ENCODE peak calls at places on chromosomes 4 and X, in nine cellular contexts. One of them, this sample, is unnamed. For H3K9me3, the result is how much of the 10 kb centered on the place peaks cover.

GRCh38 chrX:24876782-24877315 is 138.9 kb downstream of the ARX start:
- DNase-seq in cardiac muscle cell: no peak
- DNase-seq in fibroblast of lung: no peak
- DNase-seq in lower lobe of right lung: no peak
- DNase-seq in left lung: no peak
- DNase-seq in PC-9: no peak
- DNase-seq in psoas muscle: no peak
- DNase-seq in A673: no peak
- DNase-seq in upper lobe of left lung: no peak
- DNase-seq in this sample: no peak

GRCh38 chr4:110198472-110199419 is at the start of gene ELOVL6:
- DNase-seq in A673: peak
- DNase-seq in lower lobe of right lung: peak
- DNase-seq in cardiac muscle cell: peak
- DNase-seq in upper lobe of left lung: peak
- DNase-seq in psoas muscle: peak
- DNase-seq in fibroblast of lung: peak
- DNase-seq in left lung: peak
- DNase-seq in PC-9: peak
- DNase-seq in this sample: no peak

GRCh38 chr4:99324978-99325377 is 3.8 kb upstream of the ADH1B start:
- DNase-seq in upper lobe of left lung: peak
- DNase-seq in left lung: no peak
- DNase-seq in psoas muscle: peak
- DNase-seq in fibroblast of lung: peak
- DNase-seq in cardiac muscle cell: no peak
- DNase-seq in lower lobe of right lung: no peak
- DNase-seq in A673: no peak
- DNase-seq in PC-9: no peak
- DNase-seq in this sample: no peak

GRCh38 chrX:2502668-2503519 is 2.1 kb upstream of the DHRSX start:
- DNase-seq in fibroblast of lung: peak
- DNase-seq in upper lobe of left lung: peak
- DNase-seq in A673: peak
- DNase-seq in PC-9: peak
- DNase-seq in cardiac muscle cell: no peak
- DNase-seq in psoas muscle: no peak
- DNase-seq in lower lobe of right lung: no peak
- DNase-seq in left lung: no peak
- DNase-seq in this sample: no peak

GRCh38 chrX:2500091-2500680 is 590 bp downstream of the DHRSX start:
- DNase-seq in psoas muscle: peak
- DNase-seq in PC-9: no peak
- DNase-seq in A673: no peak
- DNase-seq in upper lobe of left lung: peak
- DNase-seq in fibroblast of lung: peak
- DNase-seq in cardiac muscle cell: peak
- DNase-seq in lower lobe of right lung: peak
- DNase-seq in left lung: peak
- DNase-seq in this sample: peak

GRCh38 chr4:54550415-54551171 is 107.2 kb upstream of the KIT start:
- DNase-seq in lower lobe of right lung: no peak
- DNase-seq in cardiac muscle cell: no peak
- DNase-seq in fibroblast of lung: peak
- DNase-seq in A673: no peak
- DNase-seq in upper lobe of left lung: peak
- DNase-seq in PC-9: no peak
- DNase-seq in psoas muscle: no peak
- DNase-seq in left lung: peak
- DNase-seq in this sample: no peak

GRCh38 chr4:53693408-53693807 is 102.1 kb upstream of the LNX1 start:
- DNase-seq in upper lobe of left lung: no peak
- DNase-seq in left lung: no peak
- DNase-seq in lower lobe of right lung: no peak
- DNase-seq in psoas muscle: no peak
- DNase-seq in A673: no peak
- DNase-seq in fibroblast of lung: no peak
- DNase-seq in PC-9: no peak
- DNase-seq in cardiac muscle cell: no peak
- DNase-seq in this sample: no peak

GRCh38 chr4:111231281-111231680 is 608.4 kb upstream of the PITX2 start:
- DNase-seq in left lung: no peak
- DNase-seq in cardiac muscle cell: no peak
- DNase-seq in A673: no peak
- DNase-seq in fibroblast of lung: no peak
- DNase-seq in PC-9: no peak
- DNase-seq in upper lobe of left lung: no peak
- DNase-seq in lower lobe of right lung: no peak
- DNase-seq in psoas muscle: no peak
- DNase-seq in this sample: no peak

GRCh38 chrX:68261060-68261672 is 172.1 kb downstream of the OPHN1 start:
- DNase-seq in psoas muscle: no peak
- DNase-seq in PC-9: no peak
- DNase-seq in upper lobe of left lung: no peak
- DNase-seq in lower lobe of right lung: no peak
- DNase-seq in left lung: no peak
- DNase-seq in A673: no peak
- DNase-seq in fibroblast of lung: peak
- DNase-seq in cardiac muscle cell: no peak
- DNase-seq in this sample: no peak

GRCh38 chrX:96987228-96987627 is 103.5 kb downstream of the RPA4 start:
- DNase-seq in upper lobe of left lung: no peak
- DNase-seq in fibroblast of lung: peak
- DNase-seq in left lung: no peak
- DNase-seq in A673: no peak
- DNase-seq in PC-9: no peak
- DNase-seq in psoas muscle: no peak
- DNase-seq in cardiac muscle cell: no peak
- DNase-seq in lower lobe of right lung: no peak
- DNase-seq in this sample: no peak

GRCh38 chr4:42750091-42750490 is 93.2 kb upstream of the ATP8A1 start:
- DNase-seq in fibroblast of lung: no peak
- DNase-seq in left lung: no peak
- DNase-seq in cardiac muscle cell: peak
- DNase-seq in upper lobe of left lung: peak
- DNase-seq in lower lobe of right lung: no peak
- DNase-seq in PC-9: no peak
- DNase-seq in psoas muscle: no peak
- DNase-seq in A673: no peak
- DNase-seq in this sample: no peak
- TF ChIP-seq CTCF in fibroblast of lung: no peak
- TF ChIP-seq CTCF in left lung: no peak
- TF ChIP-seq CTCF in cardiac muscle cell: no peak
- TF ChIP-seq CTCF in upper lobe of left lung: no peak
- TF ChIP-seq CTCF in lower lobe of right lung: peak
- TF ChIP-seq CTCF in PC-9: no peak
- TF ChIP-seq CTCF in psoas muscle: peak
- TF ChIP-seq CTCF in A673: no peak
- TF ChIP-seq CTCF in this sample: peak

GRCh38 chr4:75729836-75730235 is 5.5 kb downstream of the USO1 start:
- DNase-seq in lower lobe of right lung: no peak
- DNase-seq in fibroblast of lung: no peak
- DNase-seq in upper lobe of left lung: no peak
- DNase-seq in cardiac muscle cell: no peak
- DNase-seq in left lung: no peak
- DNase-seq in A673: no peak
- DNase-seq in PC-9: no peak
- DNase-seq in psoas muscle: no peak
- DNase-seq in this sample: no peak
- H3K27ac ChIP-seq in lower lobe of right lung: no peak
- H3K27ac ChIP-seq in fibroblast of lung: no peak
- H3K27ac ChIP-seq in upper lobe of left lung: no peak
- H3K27ac ChIP-seq in cardiac muscle cell: no peak
- H3K27ac ChIP-seq in left lung: no peak
- H3K27ac ChIP-seq in A673: no peak
- H3K27ac ChIP-seq in PC-9: no peak
- H3K27ac ChIP-seq in psoas muscle: peak
- H3K27ac ChIP-seq in this sample: no peak

GRCh38 chrX:145003443-145003842 is 243.9 kb upstream of the SPANXN1 start:
- DNase-seq in PC-9: no peak
- DNase-seq in fibroblast of lung: no peak
- DNase-seq in left lung: no peak
- DNase-seq in upper lobe of left lung: no peak
- DNase-seq in lower lobe of right lung: no peak
- DNase-seq in psoas muscle: no peak
- DNase-seq in A673: no peak
- DNase-seq in cardiac muscle cell: no peak
- DNase-seq in this sample: no peak

DNA sequence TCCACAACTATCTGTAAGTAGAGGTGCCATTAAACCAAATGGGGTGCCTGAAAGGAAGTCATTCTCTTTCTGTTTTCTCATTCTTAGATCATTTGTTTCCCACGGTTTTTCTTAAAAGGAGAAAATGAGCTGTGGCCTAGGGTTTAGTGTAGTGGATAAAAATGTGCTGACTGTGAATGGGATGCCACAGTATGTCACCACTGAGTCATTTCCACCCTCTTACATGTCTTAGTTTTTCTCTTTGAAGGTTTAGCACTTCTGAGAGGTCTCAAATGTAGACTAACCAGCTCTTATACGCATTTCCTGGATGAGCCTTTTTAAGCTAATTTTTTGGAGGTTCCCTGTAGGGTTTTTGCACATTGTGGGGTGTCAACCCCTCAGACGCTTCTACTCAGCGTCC is 244.5 kb upstream of the SPANXN1 start:
- DNase-seq in fibroblast of lung: no peak
- DNase-seq in PC-9: no peak
- DNase-seq in A673: no peak
- DNase-seq in left lung: no peak
- DNase-seq in lower lobe of right lung: no peak
- DNase-seq in cardiac muscle cell: no peak
- DNase-seq in psoas muscle: no peak
- DNase-seq in upper lobe of left lung: no peak
- DNase-seq in this sample: no peak
- H3K9me3 ChIP-seq in fibroblast of lung: under half
- H3K9me3 ChIP-seq in PC-9: under half
- H3K9me3 ChIP-seq in A673: under half
- H3K9me3 ChIP-seq in left lung: under half
- H3K9me3 ChIP-seq in lower lobe of right lung: under half
- H3K9me3 ChIP-seq in cardiac muscle cell: under half
- H3K9me3 ChIP-seq in psoas muscle: under half
- H3K9me3 ChIP-seq in upper lobe of left lung: under half
- H3K9me3 ChIP-seq in this sample: under half

GRCh38 chr4:56425518-56425917 is 9.9 kb downstream of the PPAT start:
- DNase-seq in psoas muscle: no peak
- DNase-seq in PC-9: no peak
- DNase-seq in fibroblast of lung: no peak
- DNase-seq in cardiac muscle cell: no peak
- DNase-seq in upper lobe of left lung: no peak
- DNase-seq in left lung: no peak
- DNase-seq in A673: no peak
- DNase-seq in lower lobe of right lung: no peak
- DNase-seq in this sample: no peak
- TF ChIP-seq CTCF in psoas muscle: no peak
- TF ChIP-seq CTCF in PC-9: no peak
- TF ChIP-seq CTCF in fibroblast of lung: no peak
- TF ChIP-seq CTCF in cardiac muscle cell: no peak
- TF ChIP-seq CTCF in upper lobe of left lung: no peak
- TF ChIP-seq CTCF in left lung: no peak
- TF ChIP-seq CTCF in A673: no peak
- TF ChIP-seq CTCF in lower lobe of right lung: no peak
- TF ChIP-seq CTCF in this sample: no peak